ENCODE peak calls at places on chromosomes 12 and 14, in ten cellular contexts. T is lower lobe of right lung, X is fibroblast of the aortic adventitia, B is suprapubic skin, K is astrocyte of the spinal cord, Q is PC-9, Z is body of pancreas, R is heart right ventricle, L is lower leg skin, F is upper lobe of right lung. H is an unnamed sample.

GRCh38 chr12:24360057-24360456 is 410.6 kb upstream of the SOX5 start:
- DNase-seq in B (no peak), Q (no peak), R (no peak), F (no peak), T (no peak), X (no peak), L (no peak), Z (no peak), K (no peak), H (no peak)

GRCh38 chr14:74940956-74941565 is 14.3 kb downstream of the PGF start:
- DNase-seq in X (no peak), T (no peak), F (no peak), Q (no peak), K (no peak), B (no peak), L (no peak), R (no peak), Z (no peak), H (no peak)

GRCh38 chr12:113127791-113128199 is 7.8 kb downstream of the RASAL1 start:
- DNase-seq in L (no peak), T (peak; percentile 15), R (no peak), K (no peak), X (no peak), Q (no peak), Z (no peak), F (no peak), B (no peak), H (no peak)

GRCh38 chr12:89140580-89141236 is 211.6 kb downstream of the DUSP6 start:
- DNase-seq in Z (no peak), T (no peak), R (peak; percentile 79), L (no peak), X (peak; percentile 74), B (no peak), Q (no peak), K (peak; percentile 18), F (no peak), H (no peak)

GRCh38 chr14:72704507-72704906 is 189.4 kb downstream of the DPF3 start:
- DNase-seq in R (no peak), Q (no peak), X (no peak), T (no peak), F (no peak), K (no peak), L (no peak), B (no peak), Z (peak; percentile 17), H (no peak)

GRCh38 chr14:63542231-63542999 is 762 bp downstream of the PPP2R5E start:
- DNase-seq in K (no peak), X (no peak), B (peak; percentile 59), T (peak; percentile 62), F (no peak), Q (no peak), L (peak; percentile 45), R (peak; percentile 26), Z (peak; percentile 13), H (no peak)

GRCh38 chr12:43776498-43776897 is 17.7 kb downstream of the IRAK4 start:
- DNase-seq in Q (no peak), R (no peak), L (no peak), X (peak; percentile 50), K (peak; percentile 32), B (no peak), T (no peak), Z (no peak), F (no peak), H (no peak)

GRCh38 chr12:128606040-128606439 is 217.7 kb downstream of the SLC15A4 start:
- DNase-seq in T (no peak), Q (no peak), X (no peak), R (no peak), Z (no peak), F (no peak), L (no peak), K (peak; percentile 57), B (no peak), H (no peak)

GRCh38 chr12:92829683-92830282 is 99.3 kb downstream of the EEA1 start:
- DNase-seq in F (no peak), Q (no peak), Z (no peak), T (no peak), B (no peak), R (no peak), K (no peak), L (no peak), X (no peak), H (no peak)

GRCh38 chr14:60757617-60758016 is 23.1 kb downstream of the MNAT1 start:
- DNase-seq in R (no peak), F (no peak), B (no peak), X (peak; percentile 57), L (no peak), T (no peak), Q (no peak), K (peak; percentile 39), Z (no peak), H (no peak)

DNA sequence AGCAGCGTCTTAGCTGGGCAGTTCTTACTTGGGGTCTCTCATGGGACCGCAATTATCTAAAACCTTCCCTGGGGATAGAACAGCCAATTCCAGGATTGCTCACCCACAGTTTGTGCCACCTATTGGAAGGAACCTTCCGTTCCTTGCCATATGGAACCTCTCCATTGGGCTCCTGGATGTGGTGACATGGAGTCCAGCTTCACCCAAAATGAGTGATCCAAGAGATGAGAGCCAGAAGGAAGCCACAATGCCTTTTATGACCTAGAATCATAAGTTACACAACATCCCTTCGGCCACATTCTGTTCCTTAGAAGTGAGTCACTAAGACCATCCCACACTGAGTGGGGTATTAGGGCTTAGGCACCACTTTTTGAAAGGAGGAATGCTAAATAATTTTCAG is 164.4 kb downstream of the FBXL14 start:
- DNase-seq in T (no peak), Z (peak; percentile 15), R (no peak), L (no peak), K (peak; percentile 61), Q (no peak), X (peak; percentile 79), F (no peak), B (no peak), H (peak; percentile 37)
- TF ChIP-seq CTCF in T (no peak), Z (no peak), R (no peak), L (no peak), K (no peak), Q (no peak), X (no peak), F (no peak), B (no peak), H (no peak)

GRCh38 chr12:2749580-2749979 is 45.2 kb upstream of the FKBP4 start:
- DNase-seq in R (no peak), F (no peak), Z (no peak), K (no peak), L (no peak), Q (no peak), X (no peak), T (no peak), B (no peak), H (no peak)

GRCh38 chr12:2751686-2752085 is 43.1 kb upstream of the FKBP4 start:
- DNase-seq in L (no peak), K (no peak), T (no peak), F (no peak), Q (no peak), X (no peak), Z (no peak), R (no peak), B (no peak), H (no peak)

GRCh38 chr12:2751230-2751629 is 43.5 kb upstream of the FKBP4 start:
- DNase-seq in B (no peak), R (no peak), F (no peak), X (no peak), T (no peak), K (no peak), Z (no peak), L (no peak), Q (no peak), H (no peak)

GRCh38 chr12:2752676-2753371 is 41.9 kb upstream of the FKBP4 start:
- DNase-seq in F (peak; percentile 87), T (peak; percentile 77), Q (peak; percentile 71), Z (peak; percentile 79), R (peak; percentile 82), K (peak; percentile 68), X (peak; percentile 65), L (peak; percentile 89), B (no peak), H (no peak)

GRCh38 chr12:2750185-2750584 is 44.6 kb upstream of the FKBP4 start:
- DNase-seq in L (no peak), R (no peak), B (no peak), K (no peak), F (no peak), Z (no peak), Q (no peak), X (no peak), T (no peak), H (no peak)
- H3K4me3 ChIP-seq in L (no peak overlapping the region), R (no peak overlapping the region), B (no peak overlapping the region), K (no peak overlapping the region), F (no peak overlapping the region), Z (no peak overlapping the region), Q (no peak overlapping the region), X (no peak overlapping the region), T (no peak overlapping the region), H (no peak overlapping the region)

GRCh38 chr14:100278702-100279101 is 27.5 kb downstream of the SLC25A29 start:
- DNase-seq in B (no peak), X (peak; percentile 60), R (no peak), K (peak; percentile 67), T (peak; percentile 70), Q (no peak), F (peak; percentile 72), Z (no peak), L (peak; percentile 80), H (no peak)
- TF ChIP-seq CTCF in B (no peak), X (peak; percentile 41), R (no peak), K (peak; percentile 42), T (peak; percentile 16), Q (no peak), F (peak; percentile 22), Z (no peak), L (no peak), H (peak; percentile 23)

GRCh38 chr14:104969741-104970230 is 8.4 kb downstream of the AHNAK2 start:
- DNase-seq in K (no peak), F (no peak), R (no peak), T (peak; percentile 44), X (no peak), Z (no peak), L (no peak), B (peak; percentile 72), Q (no peak), H (no peak)
- H3K4me3 ChIP-seq in K (peak overlapping the region; percentile 46), F (peak overlapping the region; percentile 2), R (no peak overlapping the region), T (peak overlapping the region; percentile 42), X (peak overlapping the region; percentile 80), Z (no peak overlapping the region), L (peak overlapping the region; percentile 53), B (peak overlapping the region; percentile 62), Q (peak overlapping the region; percentile 37), H (peak overlapping the region; percentile 58)